ENCODE peak calls at places on chromosomes 6 and 20, in four cellular contexts. R, W, C and T are unnamed samples.

GRCh38 chr6:81623106-81623834 is 129.2 kb downstream of the TENT5A start:
- DNase-seq in R (no peak), W (no peak), C (no peak), T (no peak)

GRCh38 chr6:117404548-117404947 is 21.2 kb downstream of the ROS1 start:
- DNase-seq in R (no peak), W (peak; percentile 20), C (peak; percentile 45), T (peak; percentile 48)

GRCh38 chr6:131269565-131270391 is 134.5 kb downstream of the AKAP7 start:
- DNase-seq in R (no peak), W (no peak), C (no peak), T (no peak)

GRCh38 chr20:44073011-44073674 is 113.8 kb downstream of the JPH2 start:
- DNase-seq in R (no peak), W (no peak), C (no peak), T (no peak)

GRCh38 chr20:51811040-51811351 is 8.7 kb upstream of the SALL4 start:
- DNase-seq in R (no peak), W (no peak), C (no peak), T (peak; percentile 64)

GRCh38 chr20:3686867-3687321 is 5.1 kb upstream of the ADAM33 start:
- DNase-seq in R (peak; percentile 81), W (peak; percentile 91), C (peak; percentile 100), T (peak; percentile 91)

GRCh38 chr6:10461850-10462249 is 47.0 kb upstream of the TFAP2A start:
- DNase-seq in R (no peak), W (no peak), C (no peak), T (no peak)

GRCh38 chr6:130900913-130901312 is 73.7 kb downstream of the SMLR1 start:
- DNase-seq in R (peak; percentile 14), W (peak; percentile 78), C (no peak), T (peak; percentile 67)

GRCh38 chr6:136408205-136408604 is 118.6 kb upstream of the BCLAF1 start:
- DNase-seq in R (no peak), W (peak; percentile 58), C (no peak), T (peak; percentile 61)

GRCh38 chr6:143575840-143576498 is 64.4 kb upstream of the FUCA2 start:
- DNase-seq in R (no peak), W (no peak), C (no peak), T (no peak)

GRCh38 chr20:11891081-11891826 is 26.4 kb upstream of the BTBD3 start:
- DNase-seq in R (peak; percentile 50), W (peak; percentile 49), C (peak; percentile 81), T (peak; percentile 39)

GRCh38 chr6:44180886-44181285 is 22.3 kb downstream of the CAPN11 start:
- DNase-seq in R (no peak), W (no peak), C (no peak), T (no peak)

GRCh38 chr6:165049362-165049761 is 260.0 kb downstream of the C6orf118 start:
- DNase-seq in R (no peak), W (peak; percentile 25), C (no peak), T (peak; percentile 2)

GRCh38 chr6:131982740-131983259 is 31.6 kb upstream of the CCN2 start:
- DNase-seq in R (no peak), W (peak; percentile 92), C (peak; percentile 41), T (peak; percentile 88)

GRCh38 chr20:621115-621756 is 11.1 kb upstream of the TCF15 start:
- DNase-seq in R (no peak), W (peak; percentile 28), C (peak; percentile 79), T (no peak)

GRCh38 chr20:55540013-55540412 is 465.3 kb downstream of the CBLN4 start:
- DNase-seq in R (no peak), W (no peak), C (no peak), T (no peak)

DNA sequence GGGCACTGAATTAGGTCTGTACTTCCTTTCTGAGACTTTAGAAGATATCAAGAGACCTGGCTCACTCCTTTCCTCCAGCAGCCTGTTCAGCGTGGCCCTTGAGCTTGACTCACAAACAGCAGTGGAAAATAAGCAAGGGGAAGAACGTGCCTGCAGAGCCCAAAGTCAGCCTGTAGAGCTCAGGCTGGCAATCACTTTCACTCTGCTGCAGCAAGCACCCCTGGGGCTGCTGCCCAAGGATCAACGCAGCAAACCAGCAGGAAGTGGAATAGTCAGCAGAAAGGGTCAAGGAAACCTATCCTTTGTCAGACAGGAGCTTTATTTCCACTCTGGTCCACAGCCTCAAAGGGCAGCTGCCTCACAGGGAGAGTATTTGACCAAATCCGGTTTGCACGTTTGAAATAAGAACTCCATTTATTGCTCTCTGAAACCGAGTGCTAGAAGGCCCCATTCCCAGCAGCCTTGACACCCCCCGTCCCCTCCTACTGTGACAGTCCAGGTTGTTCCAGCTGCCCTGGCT is 77.4 kb downstream of the PRDM1 start:
- DNase-seq in R (peak; percentile 52), W (peak; percentile 81), C (peak; percentile 83), T (peak; percentile 93)
- TF ChIP-seq CTCF in R (no peak), W (peak; percentile 33), C (peak; percentile 24), T (peak; percentile 50)

GRCh38 chr6:29631860-29632731 is 887 bp downstream of the GABBR1 start:
- DNase-seq in R (peak; percentile 69), W (peak; percentile 70), C (peak; percentile 89), T (peak; percentile 51)

GRCh38 chr6:29632789-29633531 is at the start of gene GABBR1:
- DNase-seq in R (peak; percentile 90), W (peak; percentile 87), C (peak; percentile 99), T (peak; percentile 87)

GRCh38 chr6:29629571-29629970 is 3.4 kb downstream of the GABBR1 start:
- DNase-seq in R (no peak), W (no peak), C (peak; percentile 87), T (no peak)

GRCh38 chr6:29633532-29633901 is 534 bp upstream of the GABBR1 start:
- DNase-seq in R (no peak), W (no peak), C (no peak), T (peak; percentile 33)

GRCh38 chr6:29631209-29631810 is 1.7 kb downstream of the GABBR1 start:
- DNase-seq in R (no peak), W (peak; percentile 41), C (peak; percentile 61), T (no peak)
- H3K4me3 ChIP-seq in R (no peak overlapping the region), W (no peak overlapping the region), C (no peak overlapping the region), T (peak overlapping the region; percentile 19)

GRCh38 chr6:118913161-118913560 is 19.2 kb downstream of the ASF1A start:
- DNase-seq in R (no peak), W (no peak), C (no peak), T (no peak)
- TF ChIP-seq CTCF in R (no peak), W (no peak), C (no peak), T (peak; percentile 3)

GRCh38 chr20:4989570-4989969 is 11.7 kb downstream of the SLC23A2 start:
- DNase-seq in R (no peak), W (no peak), C (no peak), T (no peak)

GRCh38 chr20:4985658-4986057 is 15.7 kb downstream of the SLC23A2 start:
- DNase-seq in R (no peak), W (no peak), C (no peak), T (no peak)

DNA sequence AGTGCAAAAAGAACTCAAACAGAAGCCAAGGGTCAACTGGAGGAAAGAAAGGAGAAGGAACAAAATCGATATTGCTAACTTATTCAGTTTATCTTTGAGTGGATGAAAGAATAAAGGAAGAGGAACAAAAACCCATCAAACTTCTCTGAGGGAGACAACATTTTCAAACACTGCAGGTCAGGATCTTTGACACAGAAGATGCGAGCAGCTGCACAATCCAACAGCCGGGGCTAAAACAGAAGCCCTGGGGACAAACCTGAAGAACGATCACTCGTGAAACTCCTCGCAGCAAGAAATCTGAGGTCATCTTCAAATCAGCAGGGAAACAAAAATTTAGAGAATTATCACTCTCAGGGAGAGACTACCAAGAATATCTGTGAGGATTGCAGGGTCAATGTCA is 14.2 kb downstream of the SLC23A2 start:
- DNase-seq in R (no peak), W (no peak), C (no peak), T (no peak)
- H3K4me3 ChIP-seq in R (no peak overlapping the region), W (no peak overlapping the region), C (no peak overlapping the region), T (no peak overlapping the region)

GRCh38 chr6:168318090-168318489 is 1.5 kb downstream of the DACT2 start:
- DNase-seq in R (no peak), W (no peak), C (no peak), T (no peak)

GRCh38 chr6:168313371-168314028 is 6.1 kb downstream of the DACT2 start:
- DNase-seq in R (peak; percentile 43), W (no peak), C (no peak), T (no peak)

GRCh38 chr6:168315626-168316025 is 4.0 kb downstream of the DACT2 start:
- DNase-seq in R (no peak), W (no peak), C (peak; percentile 27), T (no peak)

GRCh38 chr6:168314029-168314420 is 5.6 kb downstream of the DACT2 start:
- DNase-seq in R (no peak), W (no peak), C (peak; percentile 31), T (no peak)

GRCh38 chr6:168314948-168315347 is 4.6 kb downstream of the DACT2 start:
- DNase-seq in R (no peak), W (peak; percentile 4), C (no peak), T (peak; percentile 27)
- TF ChIP-seq CTCF in R (peak; percentile 9), W (no peak), C (no peak), T (peak; percentile 47)

GRCh38 chr20:62404761-62405107 is 2.4 kb downstream of the CABLES2 start:
- DNase-seq in R (no peak), W (no peak), C (no peak), T (no peak)
- H3K4me3 ChIP-seq in R (no peak overlapping the region), W (no peak overlapping the region), C (no peak overlapping the region), T (no peak overlapping the region)

GRCh38 chr20:57829336-57829735 is 119.5 kb upstream of the PMEPA1 start:
- DNase-seq in R (no peak), W (no peak), C (no peak), T (no peak)
- TF ChIP-seq CTCF in R (no peak), W (no peak), C (no peak), T (no peak)

DNA sequence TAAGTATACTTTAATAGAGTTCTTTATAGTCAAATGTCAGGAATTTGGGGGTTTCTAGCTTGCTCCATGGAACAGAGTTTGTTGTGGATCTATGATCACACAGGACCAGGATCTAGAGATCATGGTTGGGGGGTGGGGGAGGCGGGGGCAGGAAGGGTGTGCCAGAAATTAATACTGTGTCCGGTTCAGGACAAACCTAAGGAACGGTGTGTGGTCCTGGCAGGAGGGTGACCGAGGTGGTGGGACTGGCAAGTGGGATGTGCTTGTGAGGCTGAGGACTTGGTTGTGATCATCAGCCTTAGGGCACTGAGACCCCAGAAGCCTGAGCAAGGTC is 27.9 kb downstream of the GSTA3 start:
- DNase-seq in R (no peak), W (no peak), C (no peak), T (no peak)
- H3K4me3 ChIP-seq in R (no peak overlapping the region), W (no peak overlapping the region), C (peak overlapping the region; percentile 83), T (no peak overlapping the region)

GRCh38 chr20:39289316-39289715 is 327.2 kb downstream of the DHX35 start:
- DNase-seq in R (no peak), W (no peak), C (no peak), T (no peak)
- TF ChIP-seq CTCF in R (no peak), W (no peak), C (no peak), T (peak; percentile 18)